ENCODE peak calls at places on chromosomes 4 and X, in four cellular contexts. N, K, D and B are unnamed samples.

GRCh38 chr4:87118826-87119225 is 101.6 kb downstream of the KLHL8 start:
- DNase-seq in N (peak; percentile 9), K (peak; percentile 31), D (peak; percentile 44), B (peak; percentile 27)

GRCh38 chrX:71492086-71493065 is 40.5 kb upstream of the OGT start:
- DNase-seq in N (no peak), K (peak; percentile 15), D (peak; percentile 39), B (peak; percentile 80)

GRCh38 chr4:83010111-83010521 is 507 bp downstream of the LIN54 start:
- DNase-seq in N (peak; percentile 59), K (no peak), D (peak; percentile 51), B (peak; percentile 77)

GRCh38 chrX:49071877-49072711 is 1.7 kb downstream of the PRAF2 start:
- DNase-seq in N (no peak), K (peak; percentile 71), D (peak; percentile 87), B (peak; percentile 48)

GRCh38 chr4:57318694-57319093 is 208.5 kb upstream of the IGFBP7 start:
- DNase-seq in N (no peak), K (no peak), D (no peak), B (peak; percentile 63)

GRCh38 chr4:825063-825968 is 613 bp downstream of the CPLX1 start:
- DNase-seq in N (no peak), K (no peak), D (peak; percentile 68), B (peak; percentile 43)

GRCh38 chrX:129875669-129876068 is 30.3 kb upstream of the UTP14A start:
- DNase-seq in N (no peak), K (no peak), D (no peak), B (peak; percentile 87)

GRCh38 chr4:33086351-33086900 is 2366.3 kb downstream of the PCDH7 start:
- DNase-seq in N (no peak), K (no peak), D (no peak), B (peak; percentile 64)

GRCh38 chr4:8558080-8558960 is 21.9 kb upstream of the GPR78 start:
- DNase-seq in N (no peak), K (no peak), D (no peak), B (peak; percentile 85)

GRCh38 chrX:124383367-124383766 is 37.0 kb downstream of the SH2D1A start:
- DNase-seq in N (no peak), K (no peak), D (no peak), B (peak; percentile 1)

GRCh38 chrX:9595131-9595530 is 130.3 kb downstream of the TBL1X start:
- DNase-seq in N (no peak), K (no peak), D (peak; percentile 21), B (peak; percentile 43)

GRCh38 chrX:75746891-75747639 is 38.0 kb downstream of the MAGEE2 start:
- DNase-seq in N (peak; percentile 66), K (peak; percentile 64), D (peak; percentile 52), B (peak; percentile 70)

GRCh38 chrX:53004038-53004437 is 44.6 kb upstream of the GPR173 start:
- DNase-seq in N (no peak), K (no peak), D (no peak), B (no peak)

GRCh38 chr4:107619065-107619464 is 101.0 kb downstream of the PAPSS1 start:
- DNase-seq in N (no peak), K (no peak), D (no peak), B (peak; percentile 90)

GRCh38 chr4:98510757-98511517 is 147.5 kb downstream of the TSPAN5 start:
- DNase-seq in N (no peak), K (no peak), D (no peak), B (peak; percentile 89)

GRCh38 chrX:14899607-14900006 is 26.4 kb downstream of the MOSPD2 start:
- DNase-seq in N (no peak), K (no peak), D (no peak), B (peak; percentile 58)

DNA sequence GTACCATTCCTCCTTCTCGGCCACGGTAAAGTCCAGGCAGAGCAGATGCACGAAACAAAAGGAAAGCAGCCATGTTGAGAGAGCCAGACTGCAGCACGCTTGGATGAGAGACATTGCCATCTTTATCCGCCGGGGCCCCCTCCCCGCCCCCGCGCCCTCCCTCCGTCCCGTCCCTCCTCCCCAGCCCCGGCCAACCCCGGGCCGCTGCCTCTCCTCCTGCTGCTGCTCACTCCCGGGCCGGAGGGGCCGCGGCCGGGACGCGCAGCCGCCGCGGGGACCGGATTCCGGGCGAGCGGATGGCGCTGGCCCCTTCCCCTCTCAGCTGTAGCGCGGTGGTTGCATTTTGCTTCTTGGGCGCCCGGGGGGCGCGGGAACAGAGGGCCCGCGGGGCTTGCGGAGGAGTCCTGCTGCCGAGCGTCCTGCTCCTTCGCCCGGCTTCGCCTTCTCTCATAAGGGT is 552 bp downstream of the RNF150 start:
- DNase-seq in N (no peak), K (peak; percentile 92), D (peak; percentile 52), B (peak; percentile 72)
- TF ChIP-seq EZH2phosphoT487 in N (no peak), K (no peak), D (no peak), B (no peak)

GRCh38 chr4:104722467-104722866 is 227.8 kb upstream of the CXXC4 start:
- DNase-seq in N (no peak), K (no peak), D (no peak), B (no peak)
- H3K9me2 ChIP-seq in N (no peaks in the 10 kb centered on the region), K (no peaks in the 10 kb centered on the region), D (no peaks in the 10 kb centered on the region), B (no peaks in the 10 kb centered on the region)

GRCh38 chr4:145921231-145921630 is 17.4 kb downstream of the ZNF827 start:
- DNase-seq in N (no peak), K (no peak), D (no peak), B (no peak)

GRCh38 chr4:145920205-145920604 is 18.4 kb downstream of the ZNF827 start:
- DNase-seq in N (no peak), K (no peak), D (no peak), B (peak; percentile 97)
- TF ChIP-seq EZH2phosphoT487 in N (no peak), K (no peak), D (no peak), B (no peak)

GRCh38 chrX:106467943-106468342 is 143.8 kb upstream of the RADX start:
- DNase-seq in N (no peak), K (no peak), D (no peak), B (no peak)
- H3K9me2 ChIP-seq in N (no peaks in the 10 kb centered on the region), K (no peaks in the 10 kb centered on the region), D (no peaks in the 10 kb centered on the region), B (no peaks in the 10 kb centered on the region)

GRCh38 chr4:139170932-139171331 is 6.1 kb downstream of the ELF2 start:
- DNase-seq in N (no peak), K (no peak), D (no peak), B (no peak)
- TF ChIP-seq EZH2phosphoT487 in N (no peak), K (no peak), D (no peak), B (no peak)